ENCODE peak calls at places on chromosomes 16 and 17, in nine cellular contexts. I is fibroblast of lung, G is prostate gland, A is Peyer's patch, K is aorta, S is tibial nerve, U is ascending aorta, O is lung, R is heart left ventricle. T is an unnamed sample.

GRCh38 chr16:17773698-17774101 is 302.9 kb upstream of the XYLT1 start:
- DNase-seq in I (peak; percentile 53), G (peak; percentile 61), A (no peak), K (no peak), S (no peak), U (no peak), O (no peak), R (no peak), T (no peak)

GRCh38 chr16:90077757-90078593 is 844 bp upstream of the PRDM7 start:
- DNase-seq in I (peak; percentile 42), G (no peak), A (peak; percentile 20), K (no peak), S (no peak), U (no peak), O (no peak), R (no peak), T (no peak)

GRCh38 chr17:79974786-79975497 is 60.7 kb downstream of the TBC1D16 start:
- DNase-seq in I (no peak), G (no peak), A (no peak), K (peak; percentile 75), S (no peak), U (no peak), O (no peak), R (no peak), T (peak; percentile 16)

GRCh38 chr16:66693088-66693487 is 3.5 kb downstream of the CMTM4 start:
- DNase-seq in I (no peak), G (no peak), A (no peak), K (peak; percentile 26), S (no peak), U (no peak), O (no peak), R (no peak), T (no peak)

GRCh38 chr16:3046506-3047386 is at the start of gene MMP25:
- DNase-seq in I (no peak), G (no peak), A (no peak), K (no peak), S (no peak), U (no peak), O (no peak), R (no peak), T (no peak)

GRCh38 chr17:19533718-19534561 is at the start of gene SLC47A1:
- DNase-seq in I (peak; percentile 37), G (no peak), A (no peak), K (peak; percentile 84), S (no peak), U (peak; percentile 69), O (no peak), R (peak; percentile 35), T (peak; percentile 35)

GRCh38 chr17:9332164-9332527 is 243.5 kb downstream of the STX8 start:
- DNase-seq in I (peak; percentile 78), G (no peak), A (no peak), K (no peak), S (no peak), U (no peak), O (no peak), R (no peak), T (no peak)

GRCh38 chr16:84327926-84328505 is 33.3 kb downstream of the WFDC1 start:
- DNase-seq in I (no peak), G (no peak), A (no peak), K (peak; percentile 59), S (no peak), U (no peak), O (no peak), R (no peak), T (no peak)

GRCh38 chr16:88315543-88316105 is 67.1 kb upstream of the ZNF469 start:
- DNase-seq in I (peak; percentile 76), G (no peak), A (no peak), K (peak; percentile 79), S (no peak), U (no peak), O (no peak), R (peak; percentile 65), T (peak; percentile 61)

GRCh38 chr17:79435296-79435695 is 175.6 kb downstream of the RBFOX3 start:
- DNase-seq in I (no peak), G (no peak), A (no peak), K (no peak), S (no peak), U (no peak), O (no peak), R (no peak), T (no peak)

GRCh38 chr17:78235885-78236284 is 4.5 kb downstream of the TMEM235 start:
- DNase-seq in I (no peak), G (no peak), A (no peak), K (no peak), S (no peak), U (no peak), O (no peak), R (no peak), T (no peak)

GRCh38 chr17:44904001-44904984 is 5.0 kb upstream of the EFTUD2 start:
- DNase-seq in I (no peak), G (no peak), A (no peak), K (peak; percentile 68), S (no peak), U (no peak), O (no peak), R (no peak), T (peak; percentile 13)

GRCh38 chr17:45440161-45440859 is 7.6 kb upstream of the ARHGAP27 start:
- DNase-seq in I (peak; percentile 7), G (peak; percentile 54), A (no peak), K (peak; percentile 46), S (no peak), U (no peak), O (no peak), R (no peak), T (no peak)

GRCh38 chr17:44212507-44213402 is 6.7 kb downstream of the UBTF start:
- DNase-seq in I (no peak), G (no peak), A (no peak), K (peak; percentile 76), S (no peak), U (no peak), O (no peak), R (no peak), T (no peak)

GRCh38 chr16:19400709-19401108 is 17.0 kb upstream of the TMC5 start:
- DNase-seq in I (no peak), G (no peak), A (no peak), K (no peak), S (no peak), U (no peak), O (no peak), R (no peak), T (no peak)

GRCh38 chr17:71402007-71402406 is 718.8 kb upstream of the SOX9 start:
- DNase-seq in I (no peak), G (no peak), A (no peak), K (no peak), S (no peak), U (no peak), O (no peak), R (no peak), T (no peak)

GRCh38 chr16:17225551-17225950 is 245.2 kb downstream of the XYLT1 start:
- DNase-seq in I (peak; percentile 75), G (no peak), A (no peak), K (no peak), S (no peak), U (no peak), O (no peak), R (no peak), T (no peak)

DNA sequence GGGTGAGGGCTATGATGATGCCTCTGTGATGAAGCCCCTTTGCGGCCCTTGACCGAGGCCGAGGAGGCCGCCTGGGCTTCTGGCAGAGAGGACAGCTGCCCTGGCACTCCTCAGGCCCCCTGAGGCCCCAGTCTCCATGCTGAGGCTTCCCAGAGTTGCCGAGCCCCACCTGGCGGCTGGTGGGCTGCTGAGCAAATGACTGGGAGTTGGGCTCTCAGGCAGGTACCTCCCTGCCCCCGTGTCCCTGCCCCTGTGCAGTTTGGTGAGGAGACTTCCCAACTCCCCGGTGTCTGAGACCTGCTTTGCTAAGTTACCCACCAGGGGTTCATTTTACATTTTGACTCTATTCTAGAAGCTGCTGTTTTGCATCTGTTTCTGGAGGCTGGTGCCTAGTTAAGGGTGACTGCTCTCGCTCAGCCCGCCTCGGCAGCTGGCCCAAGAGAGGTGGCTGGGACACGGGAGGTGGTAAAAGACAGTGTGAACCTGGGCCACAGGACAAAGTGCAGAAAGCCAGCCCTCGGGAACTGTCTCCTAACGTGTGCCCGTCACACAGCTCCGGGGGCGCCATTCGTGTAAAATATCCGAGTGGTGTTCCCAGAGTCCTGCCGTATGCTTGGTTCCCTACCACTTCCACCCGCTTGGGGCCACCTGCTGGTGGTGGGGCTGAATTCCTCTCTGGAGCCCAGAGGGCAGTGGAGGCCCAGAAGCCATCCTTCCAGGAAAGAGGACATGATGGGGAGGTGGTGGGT is 134.5 kb downstream of the RAB11FIP4 start:
- DNase-seq in I (no peak), G (no peak), A (peak; percentile 48), K (peak; percentile 65), S (no peak), U (no peak), O (no peak), R (no peak), T (no peak)
- H3K27ac ChIP-seq in I (no peak overlapping the region), G (no peak overlapping the region), A (peak overlapping the region; percentile 26), K (no peak overlapping the region), S (no peak overlapping the region), U (no peak overlapping the region), O (no peak overlapping the region), R (no peak overlapping the region), T (no peak overlapping the region)

DNA sequence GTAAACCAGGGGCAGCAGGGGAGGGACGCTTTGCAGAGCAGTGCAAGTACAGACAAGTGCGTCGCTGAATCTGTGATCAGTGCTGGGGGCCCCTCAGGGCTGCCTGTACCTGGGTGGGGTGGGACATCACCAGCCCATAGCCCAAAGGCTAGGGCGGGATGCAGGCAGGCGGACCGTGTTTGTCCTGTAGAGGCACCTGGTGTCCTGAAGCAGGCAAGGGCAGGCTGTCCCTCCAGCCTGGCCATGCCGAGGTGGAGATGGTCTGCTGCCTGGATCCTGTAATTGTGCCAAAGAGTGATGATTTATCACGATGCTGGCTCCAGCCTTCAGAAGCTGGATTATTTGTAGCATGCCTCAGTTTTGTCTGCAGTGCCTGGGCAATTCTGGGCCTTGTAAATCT is 137.9 kb upstream of the GSE1 start:
- DNase-seq in I (no peak), G (no peak), A (no peak), K (no peak), S (no peak), U (no peak), O (no peak), R (no peak), T (peak; percentile 58)
- H3K27ac ChIP-seq in I (no peak overlapping the region), G (peak overlapping the region; percentile 20), A (no peak overlapping the region), K (no peak overlapping the region), S (no peak overlapping the region), U (no peak overlapping the region), O (no peak overlapping the region), R (no peak overlapping the region), T (peak overlapping the region; percentile 70)

DNA sequence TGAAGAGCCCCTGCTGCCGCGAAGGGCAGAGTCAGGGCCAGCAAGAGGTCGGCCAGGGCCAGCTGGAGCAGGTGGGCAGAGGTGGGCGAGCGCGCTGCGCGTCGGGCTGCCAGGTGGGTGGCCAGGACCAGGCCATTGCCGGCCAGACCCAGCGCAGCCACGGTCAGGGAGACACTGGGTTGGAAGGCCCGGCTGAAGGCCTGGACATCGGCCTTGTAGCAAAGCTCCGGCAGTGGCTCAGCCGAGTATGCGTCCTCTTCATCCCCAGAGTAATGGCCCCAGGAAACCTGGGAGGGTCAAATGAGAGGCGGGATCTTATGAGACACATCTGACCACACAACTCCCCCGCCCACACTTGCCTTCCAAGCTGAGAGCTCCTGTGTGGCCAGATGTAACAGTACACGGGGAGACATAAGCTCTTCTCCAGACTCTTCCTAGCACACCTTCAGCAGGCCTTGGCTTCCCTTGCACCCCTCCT is 1.3 kb downstream of the CCR10 start:
- DNase-seq in I (peak; percentile 49), G (no peak), A (no peak), K (no peak), S (no peak), U (no peak), O (no peak), R (peak; percentile 48), T (peak; percentile 66)
- H3K27ac ChIP-seq in I (peak overlapping the region; percentile 86), G (peak overlapping the region; percentile 98), A (peak overlapping the region; percentile 96), K (peak overlapping the region; percentile 85), S (peak overlapping the region; percentile 90), U (peak overlapping the region; percentile 94), O (peak overlapping the region; percentile 88), R (peak overlapping the region; percentile 95), T (peak overlapping the region; percentile 97)

GRCh38 chr17:67399676-67400075 is 22.6 kb downstream of the PITPNC1 start:
- DNase-seq in I (no peak), G (no peak), A (no peak), K (no peak), S (no peak), U (no peak), O (no peak), R (no peak), T (no peak)
- H3K27ac ChIP-seq in I (no peak overlapping the region), G (no peak overlapping the region), A (peak overlapping the region; percentile 52), K (no peak overlapping the region), S (no peak overlapping the region), U (no peak overlapping the region), O (no peak overlapping the region), R (no peak overlapping the region), T (no peak overlapping the region)